ENCODE peak calls at places on chromosomes 11 and 22, in seven cellular contexts. J is aorta, L is gastrocnemius medialis, W is fibroblast of lung, U is suprapubic skin, V is cardiac muscle cell, E is tibial nerve. B is an unnamed sample.

GRCh38 chr11:334264-335033 is 13.8 kb upstream of the IFITM3 start:
- DNase-seq in W (no peak), V (peak; percentile 87), U (no peak), L (no peak), J (peak; percentile 70), E (no peak), B (no peak)

GRCh38 chr11:73734996-73735395 is 25.9 kb downstream of the RAB6A start:
- DNase-seq in J (no peak), U (no peak), V (no peak), E (no peak), W (no peak), L (no peak), B (no peak)

GRCh38 chr11:79040348-79040747 is 400.5 kb downstream of the TENM4 start:
- DNase-seq in J (no peak), V (peak; percentile 59), E (no peak), L (no peak), U (no peak), W (peak; percentile 84), B (no peak)

GRCh38 chr11:119807402-119807801 is 78.4 kb upstream of the NECTIN1 start:
- DNase-seq in L (no peak), E (no peak), W (no peak), J (no peak), U (no peak), V (no peak), B (no peak)

GRCh38 chr22:38124236-38124974 is 13.9 kb upstream of the BAIAP2L2 start:
- DNase-seq in V (no peak), L (no peak), U (no peak), J (no peak), W (no peak), E (no peak), B (no peak)

GRCh38 chr11:77202941-77203900 is 75.2 kb downstream of the MYO7A start:
- DNase-seq in J (peak; percentile 72), U (peak; percentile 74), W (no peak), L (no peak), V (no peak), E (no peak), B (no peak)

GRCh38 chr11:1870721-1871466 is 18.0 kb downstream of the LSP1 start:
- DNase-seq in V (no peak), L (no peak), W (peak; percentile 47), E (no peak), U (no peak), J (peak; percentile 83), B (no peak)

GRCh38 chr11:82719316-82719715 is 14.3 kb downstream of the FAM181B start:
- DNase-seq in V (no peak), W (no peak), U (no peak), E (no peak), L (no peak), J (no peak), B (no peak)

GRCh38 chr11:444397-445144 is 2.8 kb upstream of the ANO9 start:
- DNase-seq in W (peak; percentile 19), E (no peak), V (peak; percentile 50), L (no peak), U (peak; percentile 80), J (peak; percentile 70), B (no peak)

GRCh38 chr11:128472128-128473110 is 114.9 kb downstream of the ETS1 start:
- DNase-seq in W (peak; percentile 47), U (no peak), J (no peak), V (peak; percentile 56), E (no peak), L (no peak), B (peak; percentile 37)

GRCh38 chr11:86696004-86696403 is 23.6 kb upstream of the ME3 start:
- DNase-seq in V (peak; percentile 95), L (no peak), W (peak; percentile 95), E (no peak), U (no peak), J (no peak), B (no peak)

GRCh38 chr11:89436071-89436470 is 55.1 kb downstream of the NOX4 start:
- DNase-seq in L (no peak), E (no peak), V (peak; percentile 67), J (no peak), W (peak; percentile 39), U (no peak), B (no peak)

GRCh38 chr11:38791346-38791961 is 2193.4 kb upstream of the RAG2 start:
- DNase-seq in E (peak; percentile 67), J (no peak), V (peak; percentile 82), W (peak; percentile 80), L (no peak), U (no peak), B (no peak)

GRCh38 chr22:19620742-19621371 is 93.4 kb upstream of the SEPTIN5 start:
- DNase-seq in V (peak; percentile 26), J (no peak), E (no peak), L (no peak), U (no peak), W (peak; percentile 9), B (no peak)

GRCh38 chr11:37613031-37613430 is 1015.0 kb upstream of the RAG2 start:
- DNase-seq in U (no peak), L (no peak), J (no peak), E (no peak), W (no peak), V (no peak), B (no peak)

GRCh38 chr11:9069861-9070470 is 21.4 kb downstream of the SCUBE2 start:
- DNase-seq in E (no peak), W (no peak), V (no peak), J (no peak), U (no peak), L (no peak), B (no peak)

GRCh38 chr11:31779268-31779879 is 31.7 kb downstream of the PAX6 start:
- DNase-seq in W (peak; percentile 67), L (no peak), J (no peak), E (no peak), U (no peak), V (no peak), B (no peak)

GRCh38 chr11:14042686-14043440 is 80.3 kb downstream of the SPON1 start:
- DNase-seq in E (no peak), U (no peak), W (no peak), V (no peak), L (no peak), J (no peak), B (no peak)

GRCh38 chr11:57307666-57308270 is 17.0 kb downstream of the TNKS1BP1 start:
- DNase-seq in W (no peak), V (no peak), L (no peak), E (no peak), U (no peak), J (no peak), B (no peak)

GRCh38 chr11:88861618-88862017 is 204.2 kb downstream of the GRM5 start:
- DNase-seq in V (no peak), L (no peak), J (no peak), E (no peak), W (no peak), U (no peak), B (no peak)

GRCh38 chr11:47395225-47396048 is 13.0 kb upstream of the SLC39A13 start:
- DNase-seq in L (no peak), W (no peak), V (no peak), J (no peak), U (no peak), E (no peak), B (no peak)
- H3K4me1 ChIP-seq in L (peaks cover 6% of the 10 kb centered on the region), W (peaks cover 10% of the 10 kb centered on the region), V (peaks cover 21% of the 10 kb centered on the region), J (no peaks in the 10 kb centered on the region), U (peaks cover 37% of the 10 kb centered on the region), E (peaks cover 24% of the 10 kb centered on the region), B (peaks cover 43% of the 10 kb centered on the region)

GRCh38 chr22:21045585-21046294 is at the start of gene LRRC74B:
- DNase-seq in W (peak; percentile 89), U (peak; percentile 93), V (peak; percentile 96), L (peak; percentile 81), E (peak; percentile 74), J (peak; percentile 96), B (peak; percentile 8)
- H3K4me3 ChIP-seq in W (peak within 1 kb of the TSS; percentile 58), U (peak within 1 kb of the TSS; percentile 41), V (peak within 1 kb of the TSS; percentile 36), L (peak within 1 kb of the TSS; percentile 62), E (peak within 1 kb of the TSS; percentile 35), J (peak within 1 kb of the TSS; percentile 3), B (no peak within 1 kb of the TSS)

GRCh38 chr22:28882878-28883656 is at the start of gene ZNRF3:
- DNase-seq in E (peak; percentile 92), U (peak; percentile 95), L (peak; percentile 89), J (peak; percentile 97), W (peak; percentile 95), V (peak; percentile 97), B (peak; percentile 85)
- H3K4me1 ChIP-seq in E (peaks cover 19% of the 10 kb centered on the region), U (peaks cover 18% of the 10 kb centered on the region), L (peaks cover 12% of the 10 kb centered on the region), J (no peaks in the 10 kb centered on the region), W (peaks cover 2% of the 10 kb centered on the region), V (peaks cover 30% of the 10 kb centered on the region), B (peaks cover 10% of the 10 kb centered on the region)

DNA sequence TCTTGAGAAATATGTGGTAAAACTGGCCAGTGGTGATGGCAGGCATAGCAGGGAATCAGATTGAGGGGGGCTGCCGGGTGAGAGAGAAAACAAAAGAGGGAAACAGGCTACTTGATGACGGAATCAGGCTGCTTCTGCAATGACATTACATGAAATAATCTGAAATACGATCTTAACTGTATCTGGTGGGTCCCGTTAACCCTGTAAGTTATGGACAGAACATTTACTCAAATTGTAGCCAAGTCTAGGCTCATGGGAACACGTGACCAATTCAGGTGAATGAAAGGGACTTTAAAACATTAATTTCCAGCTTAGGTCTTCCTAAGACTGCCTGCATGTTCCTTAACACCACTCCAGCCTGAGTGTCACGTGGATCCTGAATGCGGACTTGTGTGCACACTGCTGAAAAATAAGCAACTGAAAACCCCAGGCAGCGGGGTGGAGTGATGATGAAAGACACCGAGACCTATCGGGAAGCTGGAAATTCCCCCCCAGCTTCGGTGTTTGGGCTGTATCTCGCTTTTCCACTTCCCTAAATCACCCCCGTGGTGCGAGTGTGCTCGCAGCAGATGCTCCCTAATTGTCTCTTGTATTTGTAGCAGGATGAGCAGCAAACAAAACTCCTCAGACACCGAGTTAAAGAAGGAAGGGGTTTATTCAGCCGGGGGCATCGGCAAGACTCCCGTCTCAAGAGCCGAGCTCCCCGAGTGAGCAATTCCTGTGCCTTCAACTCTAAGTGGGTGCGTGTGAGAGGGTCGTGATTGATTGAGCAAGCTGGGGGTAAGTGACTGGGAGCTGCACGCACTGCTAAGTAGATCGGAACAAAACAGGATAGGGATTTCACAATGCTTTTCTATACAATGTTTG is 145.0 kb upstream of the GRK3 start:
- DNase-seq in J (no peak), U (no peak), W (peak; percentile 58), L (no peak), E (peak; percentile 56), V (peak; percentile 52), B (no peak)
- H3K4me3 ChIP-seq in J (no peak overlapping the region), U (peak overlapping the region; percentile 28), W (no peak overlapping the region), L (no peak overlapping the region), E (no peak overlapping the region), V (no peak overlapping the region), B (no peak overlapping the region)

DNA sequence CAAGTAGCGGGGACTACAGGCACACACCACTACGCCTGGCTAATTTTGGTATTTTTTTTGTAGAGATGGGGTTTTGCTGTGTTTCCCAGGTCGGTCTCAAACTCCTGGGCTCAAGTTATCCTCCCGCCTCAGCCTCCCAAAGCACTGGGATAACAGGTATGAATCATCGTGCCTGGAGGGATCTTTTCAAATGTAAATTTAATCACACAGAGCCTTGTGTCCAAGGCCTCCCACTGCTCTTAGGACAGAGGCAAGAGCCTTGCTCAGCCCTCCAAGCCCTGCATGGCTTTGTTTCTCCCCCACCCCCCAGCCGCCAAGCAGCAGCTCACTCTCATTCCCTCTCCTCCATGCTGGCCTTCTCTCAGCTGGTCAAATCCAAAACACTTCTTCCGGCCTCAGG is 75.3 kb upstream of the CREB3L1 start:
- DNase-seq in J (no peak), L (no peak), V (no peak), W (no peak), E (no peak), U (no peak), B (no peak)
- H3K4me1 ChIP-seq in J (no peaks in the 10 kb centered on the region), L (no peaks in the 10 kb centered on the region), V (no peaks in the 10 kb centered on the region), W (no peaks in the 10 kb centered on the region), E (no peaks in the 10 kb centered on the region), U (no peaks in the 10 kb centered on the region), B (no peaks in the 10 kb centered on the region)